ENCODE peak calls at places on chromosomes 13 and 19, in six cellular contexts. H is heart right ventricle; B is A549; K is CD4-positive, alpha-beta T cell; G is pancreas; C is sigmoid colon. T is an unnamed sample. For H3K9me3, the result is how much of the 10 kb centered on the place peaks cover.

GRCh38 chr19:46840157-46840942 is 10.3 kb downstream of the AP2S1 start:
- DNase-seq in H (no peak), B (no peak), K (peak), G (no peak), C (peak), T (no peak)

GRCh38 chr13:41408061-41408460 is 49.3 kb upstream of the RGCC start:
- DNase-seq in H (no peak), B (no peak), K (no peak), G (no peak), C (no peak), T (no peak)

GRCh38 chr19:17075860-17076538 is 422 bp downstream of the MYO9B start:
- DNase-seq in H (peak), B (peak), K (peak), G (no peak), C (peak), T (no peak)

GRCh38 chr19:33390908-33391630 is 17.6 kb downstream of the CEBPG start:
- DNase-seq in H (no peak), B (no peak), K (no peak), G (no peak), C (peak), T (no peak)

GRCh38 chr13:41622545-41623429 is 165.4 kb downstream of the RGCC start:
- DNase-seq in H (no peak), B (no peak), K (no peak), G (no peak), C (no peak), T (no peak)

GRCh38 chr19:8148410-8149231 is 771 bp downstream of the FBN3 start:
- DNase-seq in H (no peak), B (no peak), K (no peak), G (no peak), C (no peak), T (no peak)

GRCh38 chr19:7104783-7105447 is 35.4 kb downstream of the ZNF557 start:
- DNase-seq in H (no peak), B (no peak), K (no peak), G (no peak), C (no peak), T (no peak)

GRCh38 chr19:54415901-54416621 is 797 bp downstream of the TTYH1 start:
- DNase-seq in H (no peak), B (no peak), K (no peak), G (no peak), C (no peak), T (no peak)

GRCh38 chr13:47133024-47133445 is 236.2 kb upstream of the HTR2A start:
- DNase-seq in H (no peak), B (no peak), K (no peak), G (no peak), C (no peak), T (no peak)

GRCh38 chr13:49046002-49046401 is 70.3 kb downstream of the FNDC3A start:
- DNase-seq in H (no peak), B (no peak), K (no peak), G (no peak), C (no peak), T (no peak)

GRCh38 chr19:4067396-4068057 is 828 bp upstream of the ZBTB7A start:
- DNase-seq in H (peak), B (no peak), K (no peak), G (peak), C (no peak), T (no peak)

GRCh38 chr13:81171065-81171647 is 830.2 kb upstream of the SPRY2 start:
- DNase-seq in H (no peak), B (no peak), K (no peak), G (no peak), C (no peak), T (no peak)

GRCh38 chr19:18312021-18312534 is 10.8 kb downstream of the LSM4 start:
- DNase-seq in H (no peak), B (no peak), K (no peak), G (no peak), C (no peak), T (no peak)

GRCh38 chr13:26693749-26694463 is 66.7 kb downstream of the GPR12 start:
- DNase-seq in H (no peak), B (no peak), K (no peak), G (no peak), C (no peak), T (no peak)

GRCh38 chr19:51246153-51246552 is 4.7 kb upstream of the SIGLECL1 start:
- DNase-seq in H (no peak), B (no peak), K (no peak), G (no peak), C (no peak), T (no peak)

GRCh38 chr19:18110833-18111232 is 13.3 kb downstream of the MAST3 start:
- DNase-seq in H (no peak), B (no peak), K (no peak), G (peak), C (no peak), T (no peak)

GRCh38 chr19:10115392-10116084 is 4.0 kb downstream of the P2RY11 start:
- DNase-seq in H (no peak), B (no peak), K (no peak), G (no peak), C (no peak), T (peak)

GRCh38 chr19:21463449-21464105 is 41.8 kb upstream of the ZNF429 start:
- DNase-seq in H (peak), B (no peak), K (peak), G (peak), C (no peak), T (no peak)

GRCh38 chr19:4444765-4445741 is 12.5 kb downstream of the UBXN6 start:
- DNase-seq in H (no peak), B (no peak), K (no peak), G (no peak), C (no peak), T (no peak)

GRCh38 chr13:44748439-44748838 is 172.3 kb upstream of the TSC22D1 start:
- DNase-seq in H (no peak), B (no peak), K (no peak), G (no peak), C (no peak), T (no peak)

GRCh38 chr19:44696939-44697669 is 1.8 kb upstream of the CEACAM16 start:
- DNase-seq in H (no peak), B (no peak), K (no peak), G (peak), C (no peak), T (no peak)

GRCh38 chr19:53868892-53869804 is 1.5 kb downstream of the MYADM start:
- DNase-seq in H (peak), B (peak), K (peak), G (peak), C (peak), T (peak)

GRCh38 chr13:26111797-26112196 is 60.0 kb upstream of the SHISA2 start:
- DNase-seq in H (peak), B (no peak), K (no peak), G (no peak), C (no peak), T (no peak)

GRCh38 chr13:79360064-79360463 is 46.0 kb downstream of the RBM26 start:
- DNase-seq in H (no peak), B (no peak), K (no peak), G (no peak), C (no peak), T (no peak)

GRCh38 chr19:40827386-40828247 is 22.6 kb downstream of the CYP2A6 start:
- DNase-seq in H (no peak), B (no peak), K (no peak), G (no peak), C (no peak), T (no peak)

GRCh38 chr19:38711726-38712153 is 32.5 kb downstream of the CAPN12 start:
- DNase-seq in H (no peak), B (no peak), K (no peak), G (no peak), C (peak), T (no peak)

GRCh38 chr13:99830931-99831330 is 140.6 kb downstream of the ZIC5 start:
- DNase-seq in H (no peak), B (no peak), K (no peak), G (no peak), C (no peak), T (no peak)

GRCh38 chr13:109569938-109570711 is 216.3 kb downstream of the IRS2 start:
- DNase-seq in H (no peak), B (no peak), K (peak), G (no peak), C (no peak), T (no peak)

GRCh38 chr13:95624020-95624419 is 20.5 kb downstream of the DZIP1 start:
- DNase-seq in H (no peak), B (peak), K (no peak), G (no peak), C (no peak), T (no peak)

GRCh38 chr19:18346091-18346490 is 5.7 kb downstream of the PGPEP1 start:
- DNase-seq in H (no peak), B (no peak), K (no peak), G (no peak), C (no peak), T (no peak)

GRCh38 chr13:110278859-110279258 is 28.1 kb downstream of the COL4A1 start:
- DNase-seq in H (no peak), B (no peak), K (no peak), G (no peak), C (peak), T (no peak)

GRCh38 chr19:43504426-43505185 is at the start of gene PHLDB3:
- DNase-seq in H (peak), B (no peak), K (no peak), G (peak), C (peak), T (no peak)

GRCh38 chr13:61880576-61881283 is 465.1 kb upstream of the PCDH20 start:
- DNase-seq in H (no peak), B (no peak), K (no peak), G (no peak), C (no peak), T (no peak)
- TF ChIP-seq CTCF in H (no peak), B (peak), K (no peak), G (peak), C (no peak), T (no peak)

GRCh38 chr13:77952276-77952675 is 33.6 kb upstream of the EDNRB start:
- DNase-seq in H (no peak), B (no peak), K (no peak), G (no peak), C (no peak), T (no peak)

DNA sequence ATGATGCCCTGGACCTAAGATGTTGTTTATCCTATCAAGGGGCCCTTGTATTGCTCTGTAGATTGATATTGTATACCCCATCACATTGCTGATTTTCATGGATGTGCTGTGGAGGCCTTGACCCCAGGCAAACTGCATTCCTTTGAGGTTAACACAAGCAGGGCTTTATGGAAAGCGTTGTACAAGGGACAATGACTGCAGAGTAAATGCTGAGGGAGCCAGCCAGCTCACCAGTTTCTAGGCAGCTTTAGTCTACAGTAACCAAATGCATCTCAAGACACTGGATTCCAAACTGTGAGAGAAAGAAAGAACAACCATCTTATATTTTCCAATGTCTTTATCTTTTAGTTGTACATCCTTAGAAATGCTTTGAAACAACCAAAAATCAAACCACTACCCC is 34.1 kb upstream of the EDNRB start:
- DNase-seq in H (no peak), B (no peak), K (no peak), G (no peak), C (no peak), T (no peak)
- H3K27ac ChIP-seq in H (no peak), B (no peak), K (no peak), G (no peak), C (no peak), T (no peak)

GRCh38 chr19:23382955-23383354 is 12.3 kb downstream of the ZNF91 start:
- DNase-seq in H (no peak), B (no peak), K (no peak), G (no peak), C (no peak), T (no peak)

GRCh38 chr19:23381114-23381513 is 14.2 kb downstream of the ZNF91 start:
- DNase-seq in H (no peak), B (no peak), K (no peak), G (no peak), C (no peak), T (no peak)

GRCh38 chr19:23378948-23379347 is 16.3 kb downstream of the ZNF91 start:
- DNase-seq in H (no peak), B (no peak), K (no peak), G (no peak), C (no peak), T (no peak)

DNA sequence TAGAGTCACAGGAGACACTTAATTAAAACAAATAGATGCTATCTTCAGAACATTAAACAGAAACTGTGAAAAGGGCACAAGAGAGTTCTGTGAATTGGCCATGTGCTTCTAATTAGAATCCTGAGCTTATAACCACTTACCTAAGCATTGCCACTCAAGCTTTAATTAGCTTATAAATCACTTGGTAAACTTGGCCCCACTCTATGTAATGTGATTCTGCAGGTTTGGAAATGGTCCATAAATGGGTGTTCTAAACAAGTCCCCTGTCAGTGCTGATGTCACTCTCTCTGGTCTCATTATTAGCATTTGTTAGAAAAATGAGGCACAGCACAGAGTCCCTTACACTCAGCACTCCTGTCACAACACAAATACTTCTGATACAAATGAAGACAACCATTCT is 18.0 kb downstream of the ZNF91 start:
- DNase-seq in H (no peak), B (no peak), K (no peak), G (no peak), C (no peak), T (no peak)
- H3K9me3 ChIP-seq in H (under half), B (under half), K (half or more), G (under half), C (under half), T (under half)

GRCh38 chr19:35509861-35510625 is 3.4 kb downstream of the DMKN start:
- DNase-seq in H (peak), B (peak), K (peak), G (peak), C (peak), T (no peak)
- TF ChIP-seq CTCF in H (peak), B (peak), K (peak), G (peak), C (peak), T (peak)

GRCh38 chr13:20118268-20119140 is 42.3 kb downstream of the GJA3 start:
- DNase-seq in H (peak), B (peak), K (peak), G (peak), C (peak), T (no peak)
- H3K27ac ChIP-seq in H (peak), B (peak), K (no peak), G (peak), C (peak), T (peak)

DNA sequence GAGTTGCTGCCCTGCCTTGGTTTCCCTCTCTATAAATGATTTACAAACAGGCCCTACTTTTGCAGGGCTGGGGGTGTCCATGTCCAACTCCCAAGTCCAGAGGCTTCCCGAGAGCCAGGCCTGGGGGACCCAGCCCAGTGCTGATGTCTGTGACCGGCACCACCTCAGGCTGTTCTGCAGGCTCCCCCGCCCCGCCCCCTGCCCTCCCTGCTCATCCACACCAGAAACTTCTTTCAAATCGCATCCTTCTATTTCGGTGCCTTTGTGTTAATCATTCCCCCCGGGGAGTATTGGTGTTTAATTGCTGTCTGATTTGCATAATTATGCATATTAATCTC is 19.2 kb downstream of the TCF3 start:
- DNase-seq in H (no peak), B (no peak), K (no peak), G (no peak), C (no peak), T (no peak)
- H3K9me3 ChIP-seq in H (under half), B (under half), K (under half), G (under half), C (under half), T (under half)